ENCODE peak calls at places on chromosomes 13 and 19, in six cellular contexts. V, H, L, U, K and Z are unnamed samples. For H3K9me3, the result is how much of the 10 kb centered on the place peaks cover.

GRCh38 chr19:15810335-15810734 is 5.1 kb downstream of the OR10H1 start:
- DNase-seq in V (no peak), L (no peak), U (no peak), H (no peak), K (no peak), Z (no peak)

GRCh38 chr19:18496167-18496979 is 25.5 kb downstream of the ELL start:
- DNase-seq in K (no peak), U (no peak), H (peak), V (no peak), L (peak), Z (no peak)

GRCh38 chr13:43133792-43134191 is 110.4 kb downstream of the DNAJC15 start:
- DNase-seq in V (no peak), K (no peak), U (no peak), L (no peak), H (no peak), Z (no peak)

GRCh38 chr13:31773538-31773937 is 34.2 kb downstream of the RXFP2 start:
- DNase-seq in U (peak), L (no peak), V (no peak), H (no peak), K (no peak), Z (no peak)

GRCh38 chr19:14114854-14115253 is 2.7 kb downstream of the PRKACA start:
- DNase-seq in L (peak), H (peak), K (no peak), V (no peak), U (no peak), Z (no peak)

GRCh38 chr13:29508874-29509249 is 86.6 kb downstream of the SLC7A1 start:
- DNase-seq in H (no peak), K (no peak), U (no peak), V (no peak), L (no peak), Z (no peak)

GRCh38 chr13:113862766-113863510 is 938 bp downstream of the GAS6 start:
- DNase-seq in K (no peak), V (peak), H (no peak), U (peak), L (no peak), Z (peak)

GRCh38 chr13:31772231-31772630 is 32.9 kb downstream of the RXFP2 start:
- DNase-seq in V (no peak), H (no peak), L (no peak), U (no peak), K (no peak), Z (no peak)

GRCh38 chr13:60583911-60584753 is 187.1 kb downstream of the TDRD3 start:
- DNase-seq in L (no peak), V (no peak), U (no peak), H (no peak), K (no peak), Z (peak)

GRCh38 chr13:49810825-49811526 is 18.5 kb upstream of the KPNA3 start:
- DNase-seq in V (no peak), H (no peak), L (no peak), U (no peak), K (no peak), Z (no peak)

DNA sequence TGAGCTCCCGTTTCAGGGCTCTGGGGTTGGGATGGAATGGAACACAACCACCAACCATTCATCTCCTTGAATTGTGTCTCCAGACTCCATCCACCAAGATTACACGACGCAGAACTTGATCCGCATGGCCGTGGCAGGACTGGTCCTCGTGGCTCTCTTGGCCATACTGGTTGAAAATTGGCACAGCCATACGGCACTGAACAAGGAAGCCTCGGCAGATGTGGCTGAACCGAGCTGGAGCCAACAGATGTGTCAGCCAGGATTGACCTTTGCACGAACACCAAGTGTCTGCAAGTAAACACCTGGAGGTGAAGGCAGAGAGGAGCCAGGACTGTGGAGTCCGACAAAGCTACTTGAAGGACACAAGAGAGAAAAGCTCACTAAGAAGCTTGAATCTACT is 15.5 kb downstream of the FCAR start:
- DNase-seq in L (no peak), U (no peak), H (no peak), V (peak), K (no peak), Z (no peak)
- H3K9me3 ChIP-seq in L (under half), U (under half), H (under half), V (under half), K (under half), Z (under half)

GRCh38 chr19:9353011-9353410 is 9.8 kb upstream of the ZNF177 start:
- DNase-seq in H (no peak), V (no peak), L (no peak), U (no peak), K (no peak), Z (no peak)

GRCh38 chr19:9348671-9349070 is 14.1 kb upstream of the ZNF177 start:
- DNase-seq in K (no peak), V (no peak), U (no peak), L (no peak), H (no peak), Z (no peak)

GRCh38 chr19:9352505-9352904 is 10.3 kb upstream of the ZNF177 start:
- DNase-seq in K (no peak), L (no peak), U (no peak), H (no peak), V (no peak), Z (no peak)

GRCh38 chr19:9354651-9355050 is 8.2 kb upstream of the ZNF177 start:
- DNase-seq in V (no peak), H (no peak), U (no peak), K (no peak), L (no peak), Z (no peak)
- H3K9me3 ChIP-seq in V (half or more), H (half or more), U (under half), K (half or more), L (under half), Z (under half)

GRCh38 chr13:87669379-87669978 is 1.7 kb upstream of the SLITRK5 start:
- DNase-seq in L (no peak), U (peak), K (no peak), H (no peak), V (no peak), Z (no peak)

GRCh38 chr13:87671031-87671823 is at the start of gene SLITRK5:
- DNase-seq in U (peak), V (peak), L (no peak), K (no peak), H (peak), Z (peak)

GRCh38 chr13:87666826-87667225 is 4.3 kb upstream of the SLITRK5 start:
- DNase-seq in H (no peak), L (no peak), V (no peak), U (no peak), K (no peak), Z (no peak)

GRCh38 chr13:87671824-87672603 is 843 bp downstream of the SLITRK5 start:
- DNase-seq in H (no peak), K (no peak), V (no peak), U (no peak), L (no peak), Z (peak)

DNA sequence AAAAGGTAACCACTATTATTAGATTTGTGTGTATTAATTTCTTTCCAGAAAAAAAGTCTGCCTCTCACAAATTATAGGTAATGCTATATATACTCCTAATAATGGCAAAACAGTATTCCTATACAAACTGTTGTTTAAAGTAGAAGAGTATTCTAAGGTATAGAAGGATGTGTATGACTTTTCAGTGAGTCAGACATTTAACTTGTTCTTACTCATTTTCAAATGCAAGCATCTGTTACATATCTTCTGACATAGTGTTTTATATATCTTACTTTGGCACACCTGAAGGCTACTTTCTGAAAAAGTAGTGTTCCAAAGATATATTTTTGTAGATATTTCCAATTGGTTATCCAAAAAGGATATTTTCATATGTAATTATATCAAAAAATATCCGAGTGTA is 3.5 kb upstream of the SLITRK5 start:
- DNase-seq in H (no peak), K (no peak), U (no peak), L (no peak), V (no peak), Z (no peak)
- H3K9me3 ChIP-seq in H (under half), K (under half), U (under half), L (under half), V (under half), Z (under half)

GRCh38 chr13:111862836-111863815 is 203.8 kb upstream of the SOX1 start:
- DNase-seq in K (no peak), V (no peak), L (no peak), H (no peak), U (no peak), Z (no peak)

GRCh38 chr13:111865046-111865445 is 201.9 kb upstream of the SOX1 start:
- DNase-seq in K (no peak), H (no peak), U (no peak), V (no peak), L (no peak), Z (no peak)

GRCh38 chr13:111865826-111866225 is 201.1 kb upstream of the SOX1 start:
- DNase-seq in L (no peak), H (no peak), V (no peak), U (no peak), K (no peak), Z (no peak)

GRCh38 chr13:111866731-111867245 is 200.2 kb upstream of the SOX1 start:
- DNase-seq in V (no peak), U (no peak), L (no peak), K (no peak), H (no peak), Z (no peak)

GRCh38 chr13:111864566-111864965 is 202.4 kb upstream of the SOX1 start:
- DNase-seq in V (no peak), H (no peak), U (no peak), K (no peak), L (no peak), Z (no peak)
- H3K9me3 ChIP-seq in V (under half), H (under half), U (under half), K (under half), L (under half), Z (under half)

GRCh38 chr13:103528437-103528836 is 462.2 kb upstream of the SLC10A2 start:
- DNase-seq in K (no peak), U (no peak), H (no peak), L (no peak), V (no peak), Z (no peak)
- H3K9me3 ChIP-seq in K (under half), U (under half), H (under half), L (under half), V (under half), Z (under half)